ENCODE peak calls at places on chromosomes 5 and 9, in eight cellular contexts. One of them, this sample, is unnamed.

GRCh38 chr5:107673106-107673367 is 2.3 kb upstream of the EFNA5 start:
- DNase-seq in heart left ventricle: no peak
- DNase-seq in fibroblast of pulmonary artery: no peak
- DNase-seq in sigmoid colon: no peak
- DNase-seq in SK-N-SH: no peak
- DNase-seq in choroid plexus epithelial cell: no peak
- DNase-seq in CD8-positive, alpha-beta T cell: no peak
- DNase-seq in Panc1: no peak
- DNase-seq in this sample: no peak

GRCh38 chr9:88835038-88835466 is 156.2 kb upstream of the S1PR3 start:
- DNase-seq in SK-N-SH: no peak
- DNase-seq in CD8-positive, alpha-beta T cell: no peak
- DNase-seq in sigmoid colon: no peak
- DNase-seq in choroid plexus epithelial cell: peak
- DNase-seq in heart left ventricle: no peak
- DNase-seq in Panc1: no peak
- DNase-seq in fibroblast of pulmonary artery: peak
- DNase-seq in this sample: no peak

GRCh38 chr9:4576448-4576847 is 85.6 kb upstream of the PLPP6 start:
- DNase-seq in fibroblast of pulmonary artery: no peak
- DNase-seq in SK-N-SH: no peak
- DNase-seq in sigmoid colon: no peak
- DNase-seq in heart left ventricle: no peak
- DNase-seq in Panc1: no peak
- DNase-seq in choroid plexus epithelial cell: no peak
- DNase-seq in CD8-positive, alpha-beta T cell: no peak
- DNase-seq in this sample: no peak

GRCh38 chr5:175202461-175203065 is 241.4 kb downstream of the DRD1 start:
- DNase-seq in heart left ventricle: no peak
- DNase-seq in sigmoid colon: no peak
- DNase-seq in SK-N-SH: no peak
- DNase-seq in Panc1: no peak
- DNase-seq in fibroblast of pulmonary artery: peak
- DNase-seq in choroid plexus epithelial cell: no peak
- DNase-seq in CD8-positive, alpha-beta T cell: no peak
- DNase-seq in this sample: peak

GRCh38 chr9:18542837-18543405 is 69.0 kb downstream of the ADAMTSL1 start:
- DNase-seq in heart left ventricle: no peak
- DNase-seq in Panc1: no peak
- DNase-seq in CD8-positive, alpha-beta T cell: no peak
- DNase-seq in choroid plexus epithelial cell: no peak
- DNase-seq in fibroblast of pulmonary artery: peak
- DNase-seq in SK-N-SH: peak
- DNase-seq in sigmoid colon: no peak
- DNase-seq in this sample: no peak

GRCh38 chr5:71811779-71812178 is 92.7 kb downstream of the CARTPT start:
- DNase-seq in CD8-positive, alpha-beta T cell: no peak
- DNase-seq in choroid plexus epithelial cell: no peak
- DNase-seq in Panc1: no peak
- DNase-seq in SK-N-SH: no peak
- DNase-seq in heart left ventricle: no peak
- DNase-seq in fibroblast of pulmonary artery: no peak
- DNase-seq in sigmoid colon: no peak
- DNase-seq in this sample: no peak

GRCh38 chr9:111870774-111871542 is 25.7 kb upstream of the UGCG start:
- DNase-seq in CD8-positive, alpha-beta T cell: no peak
- DNase-seq in SK-N-SH: no peak
- DNase-seq in heart left ventricle: no peak
- DNase-seq in choroid plexus epithelial cell: no peak
- DNase-seq in fibroblast of pulmonary artery: no peak
- DNase-seq in sigmoid colon: no peak
- DNase-seq in Panc1: no peak
- DNase-seq in this sample: no peak

GRCh38 chr5:146788918-146789317 is 89.6 kb downstream of the PPP2R2B start:
- DNase-seq in choroid plexus epithelial cell: no peak
- DNase-seq in sigmoid colon: no peak
- DNase-seq in SK-N-SH: no peak
- DNase-seq in CD8-positive, alpha-beta T cell: no peak
- DNase-seq in fibroblast of pulmonary artery: no peak
- DNase-seq in Panc1: no peak
- DNase-seq in heart left ventricle: no peak
- DNase-seq in this sample: no peak

GRCh38 chr5:2999926-3000325 is 248.4 kb upstream of the IRX2 start:
- DNase-seq in Panc1: no peak
- DNase-seq in sigmoid colon: no peak
- DNase-seq in SK-N-SH: no peak
- DNase-seq in fibroblast of pulmonary artery: no peak
- DNase-seq in CD8-positive, alpha-beta T cell: no peak
- DNase-seq in heart left ventricle: no peak
- DNase-seq in choroid plexus epithelial cell: no peak
- DNase-seq in this sample: no peak

GRCh38 chr9:93188426-93189368 is 4.8 kb downstream of the WNK2 start:
- DNase-seq in SK-N-SH: no peak
- DNase-seq in choroid plexus epithelial cell: no peak
- DNase-seq in heart left ventricle: no peak
- DNase-seq in Panc1: no peak
- DNase-seq in sigmoid colon: no peak
- DNase-seq in fibroblast of pulmonary artery: no peak
- DNase-seq in CD8-positive, alpha-beta T cell: no peak
- DNase-seq in this sample: no peak

GRCh38 chr5:176178789-176179188 is 59.4 kb upstream of the SIMC1 start:
- DNase-seq in sigmoid colon: no peak
- DNase-seq in Panc1: no peak
- DNase-seq in SK-N-SH: no peak
- DNase-seq in heart left ventricle: no peak
- DNase-seq in CD8-positive, alpha-beta T cell: no peak
- DNase-seq in fibroblast of pulmonary artery: no peak
- DNase-seq in choroid plexus epithelial cell: no peak
- DNase-seq in this sample: no peak

GRCh38 chr5:1901081-1901480 is 18.4 kb upstream of the IRX4 start:
- DNase-seq in sigmoid colon: no peak
- DNase-seq in fibroblast of pulmonary artery: peak
- DNase-seq in SK-N-SH: no peak
- DNase-seq in heart left ventricle: no peak
- DNase-seq in choroid plexus epithelial cell: no peak
- DNase-seq in Panc1: no peak
- DNase-seq in CD8-positive, alpha-beta T cell: no peak
- DNase-seq in this sample: no peak

GRCh38 chr5:75412111-75412990 is 75.3 kb downstream of the HMGCR start:
- DNase-seq in SK-N-SH: no peak
- DNase-seq in Panc1: peak
- DNase-seq in choroid plexus epithelial cell: peak
- DNase-seq in sigmoid colon: no peak
- DNase-seq in CD8-positive, alpha-beta T cell: no peak
- DNase-seq in fibroblast of pulmonary artery: no peak
- DNase-seq in heart left ventricle: no peak
- DNase-seq in this sample: peak

GRCh38 chr9:112558476-112558875 is 71.8 kb downstream of the KIAA1958 start:
- DNase-seq in choroid plexus epithelial cell: no peak
- DNase-seq in CD8-positive, alpha-beta T cell: no peak
- DNase-seq in fibroblast of pulmonary artery: peak
- DNase-seq in heart left ventricle: no peak
- DNase-seq in SK-N-SH: no peak
- DNase-seq in Panc1: no peak
- DNase-seq in sigmoid colon: no peak
- DNase-seq in this sample: peak

GRCh38 chr5:37717613-37718431 is 122.0 kb downstream of the GDNF start:
- DNase-seq in heart left ventricle: peak
- DNase-seq in fibroblast of pulmonary artery: peak
- DNase-seq in sigmoid colon: peak
- DNase-seq in CD8-positive, alpha-beta T cell: no peak
- DNase-seq in Panc1: peak
- DNase-seq in SK-N-SH: peak
- DNase-seq in choroid plexus epithelial cell: peak
- DNase-seq in this sample: peak

GRCh38 chr9:104997536-104997935 is 69.6 kb upstream of the ABCA1 start:
- DNase-seq in choroid plexus epithelial cell: no peak
- DNase-seq in Panc1: no peak
- DNase-seq in heart left ventricle: no peak
- DNase-seq in sigmoid colon: no peak
- DNase-seq in SK-N-SH: no peak
- DNase-seq in CD8-positive, alpha-beta T cell: no peak
- DNase-seq in fibroblast of pulmonary artery: no peak
- DNase-seq in this sample: no peak

GRCh38 chr9:27457445-27457844 is 66.6 kb upstream of the IFNK start:
- DNase-seq in fibroblast of pulmonary artery: no peak
- DNase-seq in SK-N-SH: no peak
- DNase-seq in sigmoid colon: no peak
- DNase-seq in CD8-positive, alpha-beta T cell: no peak
- DNase-seq in choroid plexus epithelial cell: no peak
- DNase-seq in Panc1: no peak
- DNase-seq in heart left ventricle: peak
- DNase-seq in this sample: no peak

GRCh38 chr5:67166460-67166871 is 30.1 kb downstream of the CD180 start:
- DNase-seq in CD8-positive, alpha-beta T cell: peak
- DNase-seq in SK-N-SH: no peak
- DNase-seq in heart left ventricle: peak
- DNase-seq in Panc1: no peak
- DNase-seq in fibroblast of pulmonary artery: no peak
- DNase-seq in choroid plexus epithelial cell: no peak
- DNase-seq in sigmoid colon: peak
- DNase-seq in this sample: peak

GRCh38 chr5:446864-447263 is 3.9 kb downstream of the EXOC3 start:
- DNase-seq in heart left ventricle: no peak
- DNase-seq in Panc1: no peak
- DNase-seq in choroid plexus epithelial cell: peak
- DNase-seq in SK-N-SH: peak
- DNase-seq in CD8-positive, alpha-beta T cell: no peak
- DNase-seq in sigmoid colon: peak
- DNase-seq in fibroblast of pulmonary artery: peak
- DNase-seq in this sample: peak

GRCh38 chr9:15354713-15355112 is 47.7 kb upstream of the TTC39B start:
- DNase-seq in Panc1: no peak
- DNase-seq in choroid plexus epithelial cell: no peak
- DNase-seq in heart left ventricle: no peak
- DNase-seq in sigmoid colon: no peak
- DNase-seq in CD8-positive, alpha-beta T cell: no peak
- DNase-seq in fibroblast of pulmonary artery: no peak
- DNase-seq in SK-N-SH: no peak
- DNase-seq in this sample: no peak

GRCh38 chr5:23204111-23204510 is 303.3 kb upstream of the PRDM9 start:
- DNase-seq in CD8-positive, alpha-beta T cell: no peak
- DNase-seq in heart left ventricle: no peak
- DNase-seq in SK-N-SH: no peak
- DNase-seq in sigmoid colon: no peak
- DNase-seq in choroid plexus epithelial cell: no peak
- DNase-seq in fibroblast of pulmonary artery: no peak
- DNase-seq in Panc1: no peak
- DNase-seq in this sample: peak

DNA sequence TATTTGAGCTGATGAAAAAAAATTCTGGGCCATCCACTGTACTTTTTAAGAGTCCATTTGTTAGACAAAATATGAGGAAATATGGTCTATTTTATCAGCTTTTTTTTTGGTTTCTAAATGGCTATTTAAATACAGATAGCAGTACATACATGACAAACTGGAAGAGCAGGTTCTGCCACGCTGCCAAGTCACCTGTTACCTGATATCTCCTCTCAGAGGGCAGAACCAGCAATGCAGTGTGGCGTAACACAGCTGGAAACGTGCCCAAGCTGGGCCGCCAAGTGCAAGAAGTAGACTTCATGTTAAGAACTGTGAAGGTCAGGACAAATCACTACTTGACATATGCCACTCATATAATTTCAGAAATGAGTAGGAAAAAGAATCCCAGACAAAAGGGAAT is 8.1 kb downstream of the MCIDAS start:
- DNase-seq in choroid plexus epithelial cell: no peak
- DNase-seq in SK-N-SH: no peak
- DNase-seq in heart left ventricle: no peak
- DNase-seq in CD8-positive, alpha-beta T cell: no peak
- DNase-seq in fibroblast of pulmonary artery: no peak
- DNase-seq in sigmoid colon: no peak
- DNase-seq in Panc1: no peak
- DNase-seq in this sample: peak
- H3K4me3 ChIP-seq in choroid plexus epithelial cell: no peak
- H3K4me3 ChIP-seq in SK-N-SH: no peak
- H3K4me3 ChIP-seq in heart left ventricle: no peak
- H3K4me3 ChIP-seq in CD8-positive, alpha-beta T cell: no peak
- H3K4me3 ChIP-seq in fibroblast of pulmonary artery: no peak
- H3K4me3 ChIP-seq in sigmoid colon: no peak
- H3K4me3 ChIP-seq in Panc1: no peak
- H3K4me3 ChIP-seq in this sample: no peak

GRCh38 chr5:139275536-139276297 is 17.8 kb upstream of the MATR3 start:
- DNase-seq in CD8-positive, alpha-beta T cell: no peak
- DNase-seq in SK-N-SH: no peak
- DNase-seq in heart left ventricle: no peak
- DNase-seq in sigmoid colon: no peak
- DNase-seq in choroid plexus epithelial cell: no peak
- DNase-seq in fibroblast of pulmonary artery: no peak
- DNase-seq in Panc1: no peak
- DNase-seq in this sample: peak

GRCh38 chr5:139271201-139272027 is 22.1 kb upstream of the MATR3 start:
- DNase-seq in CD8-positive, alpha-beta T cell: no peak
- DNase-seq in SK-N-SH: no peak
- DNase-seq in sigmoid colon: no peak
- DNase-seq in fibroblast of pulmonary artery: peak
- DNase-seq in choroid plexus epithelial cell: peak
- DNase-seq in heart left ventricle: no peak
- DNase-seq in Panc1: no peak
- DNase-seq in this sample: peak

GRCh38 chr5:139272471-139273321 is 20.8 kb upstream of the MATR3 start:
- DNase-seq in Panc1: no peak
- DNase-seq in CD8-positive, alpha-beta T cell: peak
- DNase-seq in heart left ventricle: no peak
- DNase-seq in choroid plexus epithelial cell: peak
- DNase-seq in SK-N-SH: no peak
- DNase-seq in fibroblast of pulmonary artery: peak
- DNase-seq in sigmoid colon: no peak
- DNase-seq in this sample: peak

GRCh38 chr5:139273322-139273571 is 20.3 kb upstream of the MATR3 start:
- DNase-seq in fibroblast of pulmonary artery: no peak
- DNase-seq in heart left ventricle: no peak
- DNase-seq in SK-N-SH: peak
- DNase-seq in CD8-positive, alpha-beta T cell: no peak
- DNase-seq in choroid plexus epithelial cell: no peak
- DNase-seq in Panc1: no peak
- DNase-seq in sigmoid colon: no peak
- DNase-seq in this sample: no peak

GRCh38 chr5:139273572-139274264 is 19.8 kb upstream of the MATR3 start:
- DNase-seq in sigmoid colon: peak
- DNase-seq in SK-N-SH: peak
- DNase-seq in fibroblast of pulmonary artery: peak
- DNase-seq in CD8-positive, alpha-beta T cell: peak
- DNase-seq in heart left ventricle: peak
- DNase-seq in Panc1: no peak
- DNase-seq in choroid plexus epithelial cell: peak
- DNase-seq in this sample: peak
- TF ChIP-seq CTCF in sigmoid colon: no peak
- TF ChIP-seq CTCF in SK-N-SH: peak
- TF ChIP-seq CTCF in fibroblast of pulmonary artery: no peak
- TF ChIP-seq CTCF in CD8-positive, alpha-beta T cell: no peak
- TF ChIP-seq CTCF in heart left ventricle: no peak
- TF ChIP-seq CTCF in Panc1: no peak
- TF ChIP-seq CTCF in choroid plexus epithelial cell: peak
- TF ChIP-seq CTCF in this sample: no peak

GRCh38 chr9:97501972-97502221 is 431 bp downstream of the TMOD1 start:
- DNase-seq in choroid plexus epithelial cell: no peak
- DNase-seq in heart left ventricle: no peak
- DNase-seq in Panc1: no peak
- DNase-seq in sigmoid colon: no peak
- DNase-seq in SK-N-SH: peak
- DNase-seq in CD8-positive, alpha-beta T cell: no peak
- DNase-seq in fibroblast of pulmonary artery: no peak
- DNase-seq in this sample: no peak
- H3K4me3 ChIP-seq in choroid plexus epithelial cell: peak
- H3K4me3 ChIP-seq in heart left ventricle: peak
- H3K4me3 ChIP-seq in Panc1: peak
- H3K4me3 ChIP-seq in sigmoid colon: peak
- H3K4me3 ChIP-seq in SK-N-SH: peak
- H3K4me3 ChIP-seq in CD8-positive, alpha-beta T cell: peak
- H3K4me3 ChIP-seq in fibroblast of pulmonary artery: peak
- H3K4me3 ChIP-seq in this sample: peak

GRCh38 chr9:121292801-121293241 is 24.9 kb downstream of the GSN start:
- DNase-seq in Panc1: no peak
- DNase-seq in fibroblast of pulmonary artery: no peak
- DNase-seq in sigmoid colon: peak
- DNase-seq in heart left ventricle: no peak
- DNase-seq in CD8-positive, alpha-beta T cell: no peak
- DNase-seq in SK-N-SH: no peak
- DNase-seq in choroid plexus epithelial cell: no peak
- DNase-seq in this sample: no peak
- TF ChIP-seq CTCF in Panc1: no peak
- TF ChIP-seq CTCF in fibroblast of pulmonary artery: no peak
- TF ChIP-seq CTCF in sigmoid colon: no peak
- TF ChIP-seq CTCF in heart left ventricle: no peak
- TF ChIP-seq CTCF in CD8-positive, alpha-beta T cell: no peak
- TF ChIP-seq CTCF in SK-N-SH: no peak
- TF ChIP-seq CTCF in choroid plexus epithelial cell: no peak
- TF ChIP-seq CTCF in this sample: no peak